ENCODE peak calls at places on chromosomes 5 and 9, in ten cellular contexts. One of them, this sample, is unnamed.

GRCh38 chr9:108142504-108143201 is 653.1 kb upstream of the KLF4 start:
- DNase-seq in stimulated activated CD4-positive, alpha-beta T cell treated with anti-CD3 and anti-CD28 coated beads, Interleukin-15, amount 100 ng/mL, for 24 hours: no peak
- DNase-seq in HS-5: no peak
- DNase-seq in activated T-helper 1 cell treated with anti-CD3 and anti-CD28 coated beads, Interleukin-12 subunit alpha, Interleukin-12 subunit beta, Interleukin-2, Interleukin-4 antibody, amounts not matched to agents 30 ng/mL and 10 ng/mL and 1 ng/mL, durations not matched to agents 14 hours and 24 hours and 36 hours: no peak
- DNase-seq in HEK293T: no peak
- DNase-seq in myocyte: peak
- DNase-seq in GM19239: no peak
- DNase-seq in GM23248: peak
- DNase-seq in skeletal muscle cell: peak
- DNase-seq in NCI-H1417: no peak
- DNase-seq in this sample: peak

GRCh38 chr9:131500939-131501541 is 1.7 kb upstream of the POMT1 start:
- DNase-seq in HEK293T: no peak
- DNase-seq in activated T-helper 1 cell treated with anti-CD3 and anti-CD28 coated beads, Interleukin-12 subunit alpha, Interleukin-12 subunit beta, Interleukin-2, Interleukin-4 antibody, amounts not matched to agents 30 ng/mL and 10 ng/mL and 1 ng/mL, durations not matched to agents 14 hours and 24 hours and 36 hours: peak
- DNase-seq in GM23248: peak
- DNase-seq in skeletal muscle cell: peak
- DNase-seq in stimulated activated CD4-positive, alpha-beta T cell treated with anti-CD3 and anti-CD28 coated beads, Interleukin-15, amount 100 ng/mL, for 24 hours: peak
- DNase-seq in myocyte: peak
- DNase-seq in NCI-H1417: no peak
- DNase-seq in HS-5: peak
- DNase-seq in GM19239: no peak
- DNase-seq in this sample: peak

GRCh38 chr5:148995791-148996190 is 67.1 kb downstream of the SH3TC2 start:
- DNase-seq in HEK293T: no peak
- DNase-seq in activated T-helper 1 cell treated with anti-CD3 and anti-CD28 coated beads, Interleukin-12 subunit alpha, Interleukin-12 subunit beta, Interleukin-2, Interleukin-4 antibody, amounts not matched to agents 30 ng/mL and 10 ng/mL and 1 ng/mL, durations not matched to agents 14 hours and 24 hours and 36 hours: no peak
- DNase-seq in NCI-H1417: no peak
- DNase-seq in GM19239: no peak
- DNase-seq in GM23248: no peak
- DNase-seq in stimulated activated CD4-positive, alpha-beta T cell treated with anti-CD3 and anti-CD28 coated beads, Interleukin-15, amount 100 ng/mL, for 24 hours: no peak
- DNase-seq in skeletal muscle cell: no peak
- DNase-seq in myocyte: no peak
- DNase-seq in HS-5: no peak
- DNase-seq in this sample: no peak

GRCh38 chr5:180339583-180340183 is 13.5 kb downstream of the GFPT2 start:
- DNase-seq in stimulated activated CD4-positive, alpha-beta T cell treated with anti-CD3 and anti-CD28 coated beads, Interleukin-15, amount 100 ng/mL, for 24 hours: no peak
- DNase-seq in GM23248: peak
- DNase-seq in HEK293T: no peak
- DNase-seq in myocyte: peak
- DNase-seq in NCI-H1417: no peak
- DNase-seq in HS-5: no peak
- DNase-seq in activated T-helper 1 cell treated with anti-CD3 and anti-CD28 coated beads, Interleukin-12 subunit alpha, Interleukin-12 subunit beta, Interleukin-2, Interleukin-4 antibody, amounts not matched to agents 30 ng/mL and 10 ng/mL and 1 ng/mL, durations not matched to agents 14 hours and 24 hours and 36 hours: no peak
- DNase-seq in GM19239: no peak
- DNase-seq in skeletal muscle cell: no peak
- DNase-seq in this sample: no peak

GRCh38 chr5:9173281-9174048 is 372.4 kb downstream of the SEMA5A start:
- DNase-seq in stimulated activated CD4-positive, alpha-beta T cell treated with anti-CD3 and anti-CD28 coated beads, Interleukin-15, amount 100 ng/mL, for 24 hours: no peak
- DNase-seq in GM23248: peak
- DNase-seq in HS-5: peak
- DNase-seq in GM19239: no peak
- DNase-seq in NCI-H1417: no peak
- DNase-seq in skeletal muscle cell: peak
- DNase-seq in activated T-helper 1 cell treated with anti-CD3 and anti-CD28 coated beads, Interleukin-12 subunit alpha, Interleukin-12 subunit beta, Interleukin-2, Interleukin-4 antibody, amounts not matched to agents 30 ng/mL and 10 ng/mL and 1 ng/mL, durations not matched to agents 14 hours and 24 hours and 36 hours: no peak
- DNase-seq in HEK293T: no peak
- DNase-seq in myocyte: peak
- DNase-seq in this sample: no peak

GRCh38 chr5:119355636-119356383 is at the start of gene TNFAIP8:
- DNase-seq in GM19239: no peak
- DNase-seq in myocyte: peak
- DNase-seq in skeletal muscle cell: no peak
- DNase-seq in HS-5: no peak
- DNase-seq in stimulated activated CD4-positive, alpha-beta T cell treated with anti-CD3 and anti-CD28 coated beads, Interleukin-15, amount 100 ng/mL, for 24 hours: peak
- DNase-seq in GM23248: peak
- DNase-seq in HEK293T: peak
- DNase-seq in NCI-H1417: no peak
- DNase-seq in activated T-helper 1 cell treated with anti-CD3 and anti-CD28 coated beads, Interleukin-12 subunit alpha, Interleukin-12 subunit beta, Interleukin-2, Interleukin-4 antibody, amounts not matched to agents 30 ng/mL and 10 ng/mL and 1 ng/mL, durations not matched to agents 14 hours and 24 hours and 36 hours: peak
- DNase-seq in this sample: no peak

GRCh38 chr9:93091453-93092081 is 4.5 kb upstream of the CARD19 start:
- DNase-seq in NCI-H1417: no peak
- DNase-seq in myocyte: peak
- DNase-seq in HEK293T: no peak
- DNase-seq in skeletal muscle cell: peak
- DNase-seq in GM19239: no peak
- DNase-seq in stimulated activated CD4-positive, alpha-beta T cell treated with anti-CD3 and anti-CD28 coated beads, Interleukin-15, amount 100 ng/mL, for 24 hours: peak
- DNase-seq in GM23248: peak
- DNase-seq in activated T-helper 1 cell treated with anti-CD3 and anti-CD28 coated beads, Interleukin-12 subunit alpha, Interleukin-12 subunit beta, Interleukin-2, Interleukin-4 antibody, amounts not matched to agents 30 ng/mL and 10 ng/mL and 1 ng/mL, durations not matched to agents 14 hours and 24 hours and 36 hours: no peak
- DNase-seq in HS-5: peak
- DNase-seq in this sample: no peak

GRCh38 chr5:33088176-33088575 is 352.6 kb upstream of the TARS1 start:
- DNase-seq in NCI-H1417: no peak
- DNase-seq in activated T-helper 1 cell treated with anti-CD3 and anti-CD28 coated beads, Interleukin-12 subunit alpha, Interleukin-12 subunit beta, Interleukin-2, Interleukin-4 antibody, amounts not matched to agents 30 ng/mL and 10 ng/mL and 1 ng/mL, durations not matched to agents 14 hours and 24 hours and 36 hours: no peak
- DNase-seq in GM23248: peak
- DNase-seq in myocyte: no peak
- DNase-seq in GM19239: no peak
- DNase-seq in HEK293T: no peak
- DNase-seq in stimulated activated CD4-positive, alpha-beta T cell treated with anti-CD3 and anti-CD28 coated beads, Interleukin-15, amount 100 ng/mL, for 24 hours: no peak
- DNase-seq in skeletal muscle cell: no peak
- DNase-seq in HS-5: no peak
- DNase-seq in this sample: no peak

GRCh38 chr5:153490124-153491085 is at the start of gene GRIA1:
- DNase-seq in GM23248: peak
- DNase-seq in skeletal muscle cell: no peak
- DNase-seq in myocyte: peak
- DNase-seq in activated T-helper 1 cell treated with anti-CD3 and anti-CD28 coated beads, Interleukin-12 subunit alpha, Interleukin-12 subunit beta, Interleukin-2, Interleukin-4 antibody, amounts not matched to agents 30 ng/mL and 10 ng/mL and 1 ng/mL, durations not matched to agents 14 hours and 24 hours and 36 hours: no peak
- DNase-seq in HEK293T: no peak
- DNase-seq in HS-5: no peak
- DNase-seq in stimulated activated CD4-positive, alpha-beta T cell treated with anti-CD3 and anti-CD28 coated beads, Interleukin-15, amount 100 ng/mL, for 24 hours: no peak
- DNase-seq in GM19239: no peak
- DNase-seq in NCI-H1417: no peak
- DNase-seq in this sample: no peak

GRCh38 chr9:6449645-6450044 is 36.6 kb downstream of the UHRF2 start:
- DNase-seq in HEK293T: no peak
- DNase-seq in skeletal muscle cell: no peak
- DNase-seq in GM23248: peak
- DNase-seq in stimulated activated CD4-positive, alpha-beta T cell treated with anti-CD3 and anti-CD28 coated beads, Interleukin-15, amount 100 ng/mL, for 24 hours: no peak
- DNase-seq in activated T-helper 1 cell treated with anti-CD3 and anti-CD28 coated beads, Interleukin-12 subunit alpha, Interleukin-12 subunit beta, Interleukin-2, Interleukin-4 antibody, amounts not matched to agents 30 ng/mL and 10 ng/mL and 1 ng/mL, durations not matched to agents 14 hours and 24 hours and 36 hours: no peak
- DNase-seq in NCI-H1417: no peak
- DNase-seq in HS-5: no peak
- DNase-seq in GM19239: no peak
- DNase-seq in myocyte: no peak
- DNase-seq in this sample: no peak

GRCh38 chr9:95081998-95082397 is 235.5 kb downstream of the FANCC start:
- DNase-seq in GM19239: no peak
- DNase-seq in skeletal muscle cell: no peak
- DNase-seq in HS-5: no peak
- DNase-seq in HEK293T: no peak
- DNase-seq in activated T-helper 1 cell treated with anti-CD3 and anti-CD28 coated beads, Interleukin-12 subunit alpha, Interleukin-12 subunit beta, Interleukin-2, Interleukin-4 antibody, amounts not matched to agents 30 ng/mL and 10 ng/mL and 1 ng/mL, durations not matched to agents 14 hours and 24 hours and 36 hours: no peak
- DNase-seq in myocyte: no peak
- DNase-seq in NCI-H1417: no peak
- DNase-seq in GM23248: no peak
- DNase-seq in stimulated activated CD4-positive, alpha-beta T cell treated with anti-CD3 and anti-CD28 coated beads, Interleukin-15, amount 100 ng/mL, for 24 hours: no peak
- DNase-seq in this sample: no peak

GRCh38 chr9:33170464-33171156 is 3.5 kb upstream of the B4GALT1 start:
- DNase-seq in HEK293T: no peak
- DNase-seq in activated T-helper 1 cell treated with anti-CD3 and anti-CD28 coated beads, Interleukin-12 subunit alpha, Interleukin-12 subunit beta, Interleukin-2, Interleukin-4 antibody, amounts not matched to agents 30 ng/mL and 10 ng/mL and 1 ng/mL, durations not matched to agents 14 hours and 24 hours and 36 hours: no peak
- DNase-seq in NCI-H1417: no peak
- DNase-seq in stimulated activated CD4-positive, alpha-beta T cell treated with anti-CD3 and anti-CD28 coated beads, Interleukin-15, amount 100 ng/mL, for 24 hours: peak
- DNase-seq in HS-5: no peak
- DNase-seq in GM19239: no peak
- DNase-seq in skeletal muscle cell: no peak
- DNase-seq in GM23248: peak
- DNase-seq in myocyte: peak
- DNase-seq in this sample: no peak

GRCh38 chr5:124742983-124743533 is 3.4 kb downstream of the ZNF608 start:
- DNase-seq in myocyte: peak
- DNase-seq in skeletal muscle cell: no peak
- DNase-seq in HS-5: peak
- DNase-seq in GM23248: peak
- DNase-seq in activated T-helper 1 cell treated with anti-CD3 and anti-CD28 coated beads, Interleukin-12 subunit alpha, Interleukin-12 subunit beta, Interleukin-2, Interleukin-4 antibody, amounts not matched to agents 30 ng/mL and 10 ng/mL and 1 ng/mL, durations not matched to agents 14 hours and 24 hours and 36 hours: no peak
- DNase-seq in HEK293T: no peak
- DNase-seq in NCI-H1417: no peak
- DNase-seq in stimulated activated CD4-positive, alpha-beta T cell treated with anti-CD3 and anti-CD28 coated beads, Interleukin-15, amount 100 ng/mL, for 24 hours: no peak
- DNase-seq in GM19239: no peak
- DNase-seq in this sample: no peak

GRCh38 chr9:129170229-129170628 is 7.8 kb downstream of the IER5L start:
- DNase-seq in myocyte: no peak
- DNase-seq in HS-5: no peak
- DNase-seq in HEK293T: no peak
- DNase-seq in GM19239: no peak
- DNase-seq in activated T-helper 1 cell treated with anti-CD3 and anti-CD28 coated beads, Interleukin-12 subunit alpha, Interleukin-12 subunit beta, Interleukin-2, Interleukin-4 antibody, amounts not matched to agents 30 ng/mL and 10 ng/mL and 1 ng/mL, durations not matched to agents 14 hours and 24 hours and 36 hours: no peak
- DNase-seq in skeletal muscle cell: no peak
- DNase-seq in GM23248: peak
- DNase-seq in NCI-H1417: no peak
- DNase-seq in stimulated activated CD4-positive, alpha-beta T cell treated with anti-CD3 and anti-CD28 coated beads, Interleukin-15, amount 100 ng/mL, for 24 hours: no peak
- DNase-seq in this sample: no peak

GRCh38 chr5:138654281-138654867 is 79.2 kb upstream of the HSPA9 start:
- DNase-seq in activated T-helper 1 cell treated with anti-CD3 and anti-CD28 coated beads, Interleukin-12 subunit alpha, Interleukin-12 subunit beta, Interleukin-2, Interleukin-4 antibody, amounts not matched to agents 30 ng/mL and 10 ng/mL and 1 ng/mL, durations not matched to agents 14 hours and 24 hours and 36 hours: peak
- DNase-seq in stimulated activated CD4-positive, alpha-beta T cell treated with anti-CD3 and anti-CD28 coated beads, Interleukin-15, amount 100 ng/mL, for 24 hours: peak
- DNase-seq in myocyte: peak
- DNase-seq in skeletal muscle cell: peak
- DNase-seq in GM19239: peak
- DNase-seq in GM23248: peak
- DNase-seq in NCI-H1417: no peak
- DNase-seq in HS-5: peak
- DNase-seq in HEK293T: no peak
- DNase-seq in this sample: peak

GRCh38 chr9:68996457-68996856 is 17.5 kb downstream of the PRKACG start:
- DNase-seq in myocyte: no peak
- DNase-seq in HEK293T: no peak
- DNase-seq in GM23248: no peak
- DNase-seq in stimulated activated CD4-positive, alpha-beta T cell treated with anti-CD3 and anti-CD28 coated beads, Interleukin-15, amount 100 ng/mL, for 24 hours: no peak
- DNase-seq in NCI-H1417: no peak
- DNase-seq in GM19239: no peak
- DNase-seq in skeletal muscle cell: no peak
- DNase-seq in activated T-helper 1 cell treated with anti-CD3 and anti-CD28 coated beads, Interleukin-12 subunit alpha, Interleukin-12 subunit beta, Interleukin-2, Interleukin-4 antibody, amounts not matched to agents 30 ng/mL and 10 ng/mL and 1 ng/mL, durations not matched to agents 14 hours and 24 hours and 36 hours: no peak
- DNase-seq in HS-5: no peak
- DNase-seq in this sample: no peak

GRCh38 chr5:124176692-124177091 is 569.7 kb downstream of the ZNF608 start:
- DNase-seq in GM19239: no peak
- DNase-seq in HEK293T: no peak
- DNase-seq in stimulated activated CD4-positive, alpha-beta T cell treated with anti-CD3 and anti-CD28 coated beads, Interleukin-15, amount 100 ng/mL, for 24 hours: no peak
- DNase-seq in activated T-helper 1 cell treated with anti-CD3 and anti-CD28 coated beads, Interleukin-12 subunit alpha, Interleukin-12 subunit beta, Interleukin-2, Interleukin-4 antibody, amounts not matched to agents 30 ng/mL and 10 ng/mL and 1 ng/mL, durations not matched to agents 14 hours and 24 hours and 36 hours: no peak
- DNase-seq in skeletal muscle cell: peak
- DNase-seq in myocyte: peak
- DNase-seq in NCI-H1417: no peak
- DNase-seq in HS-5: no peak
- DNase-seq in GM23248: no peak
- DNase-seq in this sample: no peak

GRCh38 chr9:113597390-113598241 is 134.1 kb downstream of the RGS3 start:
- DNase-seq in NCI-H1417: no peak
- DNase-seq in GM19239: no peak
- DNase-seq in GM23248: no peak
- DNase-seq in myocyte: no peak
- DNase-seq in stimulated activated CD4-positive, alpha-beta T cell treated with anti-CD3 and anti-CD28 coated beads, Interleukin-15, amount 100 ng/mL, for 24 hours: no peak
- DNase-seq in HS-5: no peak
- DNase-seq in activated T-helper 1 cell treated with anti-CD3 and anti-CD28 coated beads, Interleukin-12 subunit alpha, Interleukin-12 subunit beta, Interleukin-2, Interleukin-4 antibody, amounts not matched to agents 30 ng/mL and 10 ng/mL and 1 ng/mL, durations not matched to agents 14 hours and 24 hours and 36 hours: no peak
- DNase-seq in skeletal muscle cell: no peak
- DNase-seq in HEK293T: no peak
- DNase-seq in this sample: no peak

This sample was measured in MM.1S.